ENCODE peak calls at places on chromosome 11, in nine cellular contexts. R is fibroblast of the aortic adventitia; V is GM23248; F is skeletal muscle cell; Y is upper lobe of right lung; I is Calu3; O is HS-5; J is activated T-cell treated with anti-CD3 and anti-CD28 coated beads for 24 hours; Z is activated CD4-positive, CD25-positive, alpha-beta regulatory T cell treated with anti-CD3 and anti-CD28 coated beads, Interleukin-2, amount 50 U/mL, for 72 hours. P is an unnamed sample.

GRCh38 chr11:64036081-64037026 is 623 bp downstream of the FLRT1 start:
- DNase-seq in O (peak; percentile 8), Y (no peak), R (peak; percentile 24), V (peak; percentile 76), I (no peak), J (no peak), Z (no peak), F (no peak), P (peak; percentile 43)

GRCh38 chr11:76369406-76369805 is 11.5 kb downstream of the THAP12 start:
- DNase-seq in O (no peak), F (no peak), Z (no peak), V (no peak), I (no peak), Y (no peak), J (no peak), R (no peak), P (no peak)

GRCh38 chr11:43904737-43905515 is 24.3 kb downstream of the ALKBH3 start:
- DNase-seq in V (peak; percentile 70), J (no peak), Z (no peak), I (no peak), R (peak; percentile 70), Y (no peak), O (no peak), F (peak; percentile 33), P (no peak)

GRCh38 chr11:67301313-67301921 is 1.9 kb upstream of the SSH3 start:
- DNase-seq in O (no peak), J (no peak), F (no peak), Y (peak; percentile 66), V (no peak), R (no peak), Z (peak; percentile 28), I (no peak), P (peak; percentile 24)

GRCh38 chr11:134119094-134119493 is 50.2 kb downstream of the JAM3 start:
- DNase-seq in V (peak; percentile 49), J (no peak), Y (no peak), O (no peak), I (no peak), Z (no peak), R (peak; percentile 61), F (peak; percentile 56), P (no peak)

GRCh38 chr11:99592241-99592640 is 571.5 kb downstream of the CNTN5 start:
- DNase-seq in R (peak; percentile 0), I (no peak), F (no peak), Z (no peak), V (no peak), O (no peak), J (no peak), Y (no peak), P (no peak)

GRCh38 chr11:67053896-67054850 is 2.5 kb upstream of the RHOD start:
- DNase-seq in F (peak; percentile 33), Z (no peak), R (peak; percentile 59), I (peak; percentile 77), Y (peak; percentile 75), V (peak; percentile 76), J (peak; percentile 13), O (no peak), P (peak; percentile 59)

GRCh38 chr11:10909141-10909883 is 51.5 kb upstream of the ZBED5 start:
- DNase-seq in Y (no peak), R (no peak), F (no peak), Z (no peak), J (no peak), I (peak; percentile 21), O (no peak), V (peak; percentile 79), P (no peak)

GRCh38 chr11:73129198-73129597 is 12.9 kb downstream of the FCHSD2 start:
- DNase-seq in I (no peak), J (no peak), Y (no peak), R (no peak), O (no peak), V (no peak), Z (no peak), F (no peak), P (no peak)

GRCh38 chr11:77019976-77020591 is 14.1 kb upstream of the B3GNT6 start:
- DNase-seq in V (peak; percentile 41), O (no peak), Z (no peak), J (no peak), I (peak; percentile 46), F (no peak), R (peak; percentile 10), Y (no peak), P (no peak)

GRCh38 chr11:86746509-86746908 is 53.8 kb upstream of the PRSS23 start:
- DNase-seq in V (no peak), F (no peak), J (no peak), Z (no peak), O (no peak), R (no peak), I (no peak), Y (no peak), P (no peak)

GRCh38 chr11:44556735-44557409 is 8.6 kb upstream of the CD82 start:
- DNase-seq in F (no peak), Y (no peak), J (no peak), V (peak; percentile 74), O (no peak), Z (peak; percentile 64), R (peak; percentile 71), I (peak; percentile 70), P (peak; percentile 82)

GRCh38 chr11:107576497-107577086 is 11.1 kb upstream of the ALKBH8 start:
- DNase-seq in I (peak; percentile 47), F (no peak), Y (no peak), J (peak; percentile 38), Z (peak; percentile 45), O (no peak), R (peak; percentile 75), V (peak; percentile 78), P (peak; percentile 57)

GRCh38 chr11:120128392-120129172 is 9.3 kb downstream of the TRIM29 start:
- DNase-seq in J (no peak), F (peak; percentile 10), Y (peak; percentile 64), O (no peak), I (peak; percentile 66), V (peak; percentile 93), Z (no peak), R (peak; percentile 61), P (no peak)

GRCh38 chr11:38136887-38137286 is 1538.9 kb upstream of the RAG2 start:
- DNase-seq in O (no peak), F (no peak), I (no peak), Z (no peak), R (no peak), J (no peak), Y (no peak), V (no peak), P (no peak)

GRCh38 chr11:77046060-77046501 is 11.9 kb downstream of the B3GNT6 start:
- DNase-seq in R (no peak), V (peak; percentile 50), J (peak; percentile 40), Z (peak; percentile 70), F (no peak), I (peak; percentile 89), Y (peak; percentile 79), O (no peak), P (peak; percentile 65)

GRCh38 chr11:47510231-47510630 is 42.7 kb downstream of the CELF1 start:
- DNase-seq in O (no peak), I (no peak), J (no peak), F (no peak), Y (no peak), Z (no peak), R (no peak), V (peak; percentile 63), P (no peak)

GRCh38 chr11:87219266-87219665 is 181.5 kb downstream of the TMEM135 start:
- DNase-seq in V (no peak), Z (no peak), R (no peak), F (no peak), Y (no peak), O (no peak), J (no peak), I (no peak), P (peak; percentile 46)

GRCh38 chr11:45801723-45802315 is 3.1 kb upstream of the SLC35C1 start:
- DNase-seq in F (no peak), V (peak; percentile 53), Z (no peak), Y (no peak), O (no peak), R (peak; percentile 29), J (no peak), I (no peak), P (no peak)

GRCh38 chr11:62444271-62444833 is 25.5 kb downstream of the SCGB1A1 start:
- DNase-seq in Y (peak; percentile 83), I (no peak), V (peak; percentile 90), R (peak; percentile 91), F (no peak), O (no peak), J (no peak), Z (peak; percentile 49), P (peak; percentile 93)

GRCh38 chr11:79413258-79413657 is 27.6 kb downstream of the TENM4 start:
- DNase-seq in Y (peak; percentile 68), V (peak; percentile 96), O (no peak), Z (no peak), F (peak; percentile 95), J (no peak), I (no peak), R (peak; percentile 91), P (peak; percentile 95)

GRCh38 chr11:10004526-10005113 is 289.4 kb downstream of the SBF2 start:
- DNase-seq in O (no peak), J (no peak), Z (no peak), I (no peak), Y (no peak), R (no peak), F (no peak), V (peak; percentile 34), P (no peak)

GRCh38 chr11:124656759-124657627 is 16.5 kb downstream of the SIAE start:
- DNase-seq in I (no peak), F (no peak), Z (no peak), R (no peak), J (no peak), O (no peak), Y (no peak), V (peak; percentile 17), P (no peak)

GRCh38 chr11:65556470-65557279 is 1.5 kb downstream of the LTBP3 start:
- DNase-seq in Y (no peak), O (no peak), Z (no peak), R (no peak), V (peak; percentile 52), I (no peak), J (no peak), F (no peak), P (no peak)

GRCh38 chr11:126152152-126152551 is 59.3 kb downstream of the RPUSD4 start:
- DNase-seq in Z (no peak), F (no peak), V (no peak), J (no peak), R (no peak), I (no peak), O (no peak), Y (no peak), P (no peak)

GRCh38 chr11:67002297-67002913 is 20.5 kb upstream of the SYT12 start:
- DNase-seq in I (no peak), O (no peak), Z (no peak), V (no peak), Y (no peak), F (no peak), J (no peak), R (no peak), P (no peak)

GRCh38 chr11:15097411-15097810 is 17.3 kb upstream of the INSC start:
- DNase-seq in Z (no peak), O (no peak), J (no peak), R (no peak), V (no peak), I (no peak), Y (no peak), F (no peak), P (no peak)

GRCh38 chr11:43708776-43709175 is 28.2 kb downstream of the HSD17B12 start:
- DNase-seq in J (no peak), I (no peak), O (no peak), F (no peak), Y (no peak), V (peak; percentile 6), Z (no peak), R (no peak), P (no peak)

GRCh38 chr11:27913650-27914049 is 194.3 kb downstream of the KIF18A start:
- DNase-seq in F (no peak), V (peak; percentile 67), Z (no peak), J (no peak), I (no peak), O (no peak), R (peak; percentile 48), Y (no peak), P (no peak)

GRCh38 chr11:414333-414857 is 404 bp downstream of the SIGIRR start:
- DNase-seq in I (no peak), Z (no peak), V (no peak), R (no peak), J (no peak), F (no peak), Y (no peak), O (no peak), P (no peak)

GRCh38 chr11:3229673-3230630 is 2.3 kb downstream of the MRGPRE start:
- DNase-seq in O (no peak), J (no peak), Y (no peak), F (no peak), R (no peak), Z (no peak), V (no peak), I (no peak), P (no peak)

P was measured in right cardiac atrium.